ENCODE peak calls at places on chromosome 16, in nine cellular contexts. One of them, this sample, is unnamed.

GRCh38 chr16:81651758-81652718 is 127.1 kb upstream of the PLCG2 start:
- DNase-seq in glutamatergic neuron: no peak
- DNase-seq in transverse colon: no peak
- DNase-seq in pancreas: no peak
- DNase-seq in GM06990: no peak
- DNase-seq in HL-60: no peak
- DNase-seq in epithelial cell of esophagus: no peak
- DNase-seq in cardiac fibroblast: no peak
- DNase-seq in AG04449: no peak
- DNase-seq in this sample: no peak

GRCh38 chr16:23716484-23716883 is 3.5 kb upstream of the ERN2 start:
- DNase-seq in AG04449: no peak
- DNase-seq in transverse colon: no peak
- DNase-seq in GM06990: no peak
- DNase-seq in epithelial cell of esophagus: no peak
- DNase-seq in glutamatergic neuron: no peak
- DNase-seq in pancreas: no peak
- DNase-seq in HL-60: no peak
- DNase-seq in cardiac fibroblast: no peak
- DNase-seq in this sample: no peak

GRCh38 chr16:67236551-67237395 is 9.8 kb downstream of the TMEM208 start:
- DNase-seq in epithelial cell of esophagus: peak
- DNase-seq in GM06990: peak
- DNase-seq in AG04449: no peak
- DNase-seq in transverse colon: peak
- DNase-seq in pancreas: peak
- DNase-seq in glutamatergic neuron: peak
- DNase-seq in HL-60: no peak
- DNase-seq in cardiac fibroblast: peak
- DNase-seq in this sample: peak

GRCh38 chr16:89744813-89745212 is 23.5 kb downstream of the ZNF276 start:
- DNase-seq in cardiac fibroblast: no peak
- DNase-seq in AG04449: no peak
- DNase-seq in pancreas: no peak
- DNase-seq in transverse colon: no peak
- DNase-seq in epithelial cell of esophagus: no peak
- DNase-seq in glutamatergic neuron: no peak
- DNase-seq in HL-60: no peak
- DNase-seq in GM06990: no peak
- DNase-seq in this sample: no peak

GRCh38 chr16:83954577-83955016 is 1.6 kb downstream of the OSGIN1 start:
- DNase-seq in epithelial cell of esophagus: peak
- DNase-seq in cardiac fibroblast: peak
- DNase-seq in HL-60: peak
- DNase-seq in GM06990: no peak
- DNase-seq in glutamatergic neuron: no peak
- DNase-seq in pancreas: peak
- DNase-seq in transverse colon: peak
- DNase-seq in AG04449: no peak
- DNase-seq in this sample: peak

GRCh38 chr16:27382187-27382855 is 19.7 kb upstream of the IL21R start:
- DNase-seq in AG04449: no peak
- DNase-seq in pancreas: no peak
- DNase-seq in epithelial cell of esophagus: no peak
- DNase-seq in HL-60: no peak
- DNase-seq in cardiac fibroblast: no peak
- DNase-seq in glutamatergic neuron: no peak
- DNase-seq in GM06990: no peak
- DNase-seq in transverse colon: no peak
- DNase-seq in this sample: no peak

GRCh38 chr16:8878523-8878911 is 3.6 kb upstream of the LITAFD start:
- DNase-seq in HL-60: no peak
- DNase-seq in glutamatergic neuron: no peak
- DNase-seq in pancreas: peak
- DNase-seq in epithelial cell of esophagus: peak
- DNase-seq in cardiac fibroblast: peak
- DNase-seq in AG04449: peak
- DNase-seq in transverse colon: no peak
- DNase-seq in GM06990: no peak
- DNase-seq in this sample: peak

GRCh38 chr16:31183432-31184428 is 3.8 kb downstream of the FUS start:
- DNase-seq in AG04449: no peak
- DNase-seq in GM06990: no peak
- DNase-seq in transverse colon: no peak
- DNase-seq in HL-60: peak
- DNase-seq in glutamatergic neuron: no peak
- DNase-seq in pancreas: no peak
- DNase-seq in cardiac fibroblast: no peak
- DNase-seq in epithelial cell of esophagus: no peak
- DNase-seq in this sample: no peak

GRCh38 chr16:22321340-22322001 is 24.3 kb downstream of the POLR3E start:
- DNase-seq in GM06990: peak
- DNase-seq in epithelial cell of esophagus: peak
- DNase-seq in glutamatergic neuron: peak
- DNase-seq in pancreas: no peak
- DNase-seq in AG04449: no peak
- DNase-seq in HL-60: peak
- DNase-seq in cardiac fibroblast: peak
- DNase-seq in transverse colon: peak
- DNase-seq in this sample: peak

GRCh38 chr16:88983771-88984687 is 7.0 kb upstream of the CBFA2T3 start:
- DNase-seq in GM06990: peak
- DNase-seq in transverse colon: no peak
- DNase-seq in pancreas: peak
- DNase-seq in AG04449: no peak
- DNase-seq in cardiac fibroblast: no peak
- DNase-seq in HL-60: no peak
- DNase-seq in epithelial cell of esophagus: no peak
- DNase-seq in glutamatergic neuron: no peak
- DNase-seq in this sample: no peak

GRCh38 chr16:10180771-10181163 is 1.5 kb downstream of the GRIN2A start:
- DNase-seq in GM06990: peak
- DNase-seq in epithelial cell of esophagus: no peak
- DNase-seq in HL-60: no peak
- DNase-seq in transverse colon: no peak
- DNase-seq in cardiac fibroblast: peak
- DNase-seq in glutamatergic neuron: peak
- DNase-seq in AG04449: no peak
- DNase-seq in pancreas: peak
- DNase-seq in this sample: no peak
- TF ChIP-seq CTCF in GM06990: peak
- TF ChIP-seq CTCF in epithelial cell of esophagus: no peak
- TF ChIP-seq CTCF in HL-60: no peak
- TF ChIP-seq CTCF in transverse colon: peak
- TF ChIP-seq CTCF in cardiac fibroblast: peak
- TF ChIP-seq CTCF in glutamatergic neuron: peak
- TF ChIP-seq CTCF in AG04449: peak
- TF ChIP-seq CTCF in pancreas: no peak
- TF ChIP-seq CTCF in this sample: no peak

DNA sequence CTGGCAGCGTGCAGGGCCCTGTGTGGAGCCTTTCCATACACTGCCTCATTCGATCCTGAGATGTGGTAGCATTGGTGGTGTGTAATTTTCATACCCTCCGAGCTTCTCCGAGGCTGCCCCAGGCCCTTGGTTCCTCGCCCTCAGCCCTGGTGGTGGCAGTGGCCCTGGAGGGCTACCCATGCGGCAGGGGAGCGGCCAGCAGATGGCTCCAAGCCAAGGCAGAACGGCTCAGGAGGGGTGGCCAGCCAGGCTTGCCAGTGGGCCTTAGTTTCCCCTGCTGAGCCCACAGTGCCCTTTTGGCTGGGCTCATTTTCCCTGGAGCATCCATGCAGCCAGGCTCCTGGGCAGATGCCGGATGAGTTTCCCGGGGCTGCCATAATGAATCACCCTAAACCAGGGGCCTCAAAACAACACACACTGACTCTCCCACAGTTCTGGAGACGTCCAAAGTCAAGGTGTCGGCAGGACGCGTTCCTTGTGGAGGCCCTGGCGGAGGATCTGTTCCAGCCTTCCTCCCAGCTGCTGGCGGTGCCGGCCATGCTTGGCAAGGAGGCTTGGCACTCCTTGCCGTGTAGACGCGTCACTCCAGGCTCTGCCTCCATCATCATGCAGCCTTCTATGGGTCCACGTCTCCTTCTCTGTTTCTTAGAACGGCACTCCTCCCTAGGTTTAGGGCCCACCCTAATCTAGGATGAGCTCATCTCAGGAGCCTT is 158.8 kb upstream of the GSE1 start:
- DNase-seq in pancreas: no peak
- DNase-seq in transverse colon: no peak
- DNase-seq in epithelial cell of esophagus: no peak
- DNase-seq in glutamatergic neuron: no peak
- DNase-seq in HL-60: no peak
- DNase-seq in GM06990: no peak
- DNase-seq in cardiac fibroblast: no peak
- DNase-seq in AG04449: no peak
- DNase-seq in this sample: no peak
- TF ChIP-seq CTCF in pancreas: no peak
- TF ChIP-seq CTCF in transverse colon: no peak
- TF ChIP-seq CTCF in epithelial cell of esophagus: no peak
- TF ChIP-seq CTCF in glutamatergic neuron: no peak
- TF ChIP-seq CTCF in HL-60: no peak
- TF ChIP-seq CTCF in GM06990: no peak
- TF ChIP-seq CTCF in cardiac fibroblast: no peak
- TF ChIP-seq CTCF in AG04449: no peak
- TF ChIP-seq CTCF in this sample: no peak

GRCh38 chr16:4271176-4272113 is 1.4 kb downstream of the TFAP4 start:
- DNase-seq in glutamatergic neuron: peak
- DNase-seq in cardiac fibroblast: peak
- DNase-seq in AG04449: no peak
- DNase-seq in epithelial cell of esophagus: peak
- DNase-seq in GM06990: peak
- DNase-seq in HL-60: peak
- DNase-seq in transverse colon: peak
- DNase-seq in pancreas: peak
- DNase-seq in this sample: peak
- TF ChIP-seq CTCF in glutamatergic neuron: no peak
- TF ChIP-seq CTCF in cardiac fibroblast: no peak
- TF ChIP-seq CTCF in AG04449: no peak
- TF ChIP-seq CTCF in epithelial cell of esophagus: no peak
- TF ChIP-seq CTCF in GM06990: no peak
- TF ChIP-seq CTCF in HL-60: no peak
- TF ChIP-seq CTCF in transverse colon: peak
- TF ChIP-seq CTCF in pancreas: no peak
- TF ChIP-seq CTCF in this sample: no peak

GRCh38 chr16:50316848-50317630 is 50.7 kb downstream of the ADCY7 start:
- DNase-seq in GM06990: no peak
- DNase-seq in AG04449: no peak
- DNase-seq in epithelial cell of esophagus: no peak
- DNase-seq in transverse colon: no peak
- DNase-seq in HL-60: no peak
- DNase-seq in glutamatergic neuron: no peak
- DNase-seq in cardiac fibroblast: no peak
- DNase-seq in pancreas: no peak
- DNase-seq in this sample: no peak
- TF ChIP-seq CTCF in GM06990: no peak
- TF ChIP-seq CTCF in AG04449: no peak
- TF ChIP-seq CTCF in epithelial cell of esophagus: no peak
- TF ChIP-seq CTCF in transverse colon: no peak
- TF ChIP-seq CTCF in HL-60: no peak
- TF ChIP-seq CTCF in glutamatergic neuron: no peak
- TF ChIP-seq CTCF in cardiac fibroblast: no peak
- TF ChIP-seq CTCF in pancreas: no peak
- TF ChIP-seq CTCF in this sample: no peak

DNA sequence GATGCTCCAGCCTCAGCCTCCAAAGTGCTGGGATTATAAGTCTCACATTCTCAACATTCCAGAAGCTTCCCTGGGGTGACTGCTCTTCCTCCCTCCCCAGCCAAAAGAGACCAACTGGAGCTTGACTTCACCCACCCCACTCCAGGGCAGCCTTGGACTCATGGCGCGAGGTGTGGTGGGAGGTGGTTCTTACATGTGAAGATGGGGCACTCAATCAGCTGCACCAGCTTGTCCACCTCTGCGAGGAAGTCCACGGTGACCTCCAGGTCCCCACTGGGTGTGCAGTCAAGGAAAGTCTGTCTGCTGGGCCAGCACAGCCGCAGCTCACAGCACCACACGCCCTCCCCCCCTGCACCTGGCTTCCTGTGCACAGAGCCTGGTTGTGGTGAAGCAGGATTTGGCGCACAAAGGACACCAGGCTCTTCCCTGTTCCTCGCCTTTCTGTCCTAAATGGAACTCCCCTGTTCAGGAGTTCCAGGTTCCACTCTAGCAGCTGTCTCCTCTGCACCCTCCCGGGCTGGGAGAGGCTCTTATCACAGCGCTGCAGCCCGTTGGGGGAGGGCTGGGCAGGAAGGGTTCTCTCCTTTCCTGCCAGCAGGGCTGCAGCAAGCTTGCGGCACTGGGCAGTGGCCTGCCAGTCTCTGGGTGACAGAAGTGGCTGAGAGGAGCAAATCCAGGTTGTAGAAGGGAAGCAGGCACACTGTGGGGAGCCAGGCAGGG is 9.7 kb upstream of the MTSS2 start:
- DNase-seq in glutamatergic neuron: no peak
- DNase-seq in AG04449: no peak
- DNase-seq in GM06990: no peak
- DNase-seq in transverse colon: peak
- DNase-seq in pancreas: peak
- DNase-seq in epithelial cell of esophagus: peak
- DNase-seq in cardiac fibroblast: no peak
- DNase-seq in HL-60: no peak
- DNase-seq in this sample: no peak
- TF ChIP-seq CTCF in glutamatergic neuron: no peak
- TF ChIP-seq CTCF in AG04449: no peak
- TF ChIP-seq CTCF in GM06990: no peak
- TF ChIP-seq CTCF in transverse colon: peak
- TF ChIP-seq CTCF in pancreas: no peak
- TF ChIP-seq CTCF in epithelial cell of esophagus: peak
- TF ChIP-seq CTCF in cardiac fibroblast: no peak
- TF ChIP-seq CTCF in HL-60: no peak
- TF ChIP-seq CTCF in this sample: no peak

GRCh38 chr16:20741555-20742285 is at the start of gene THUMPD1:
- DNase-seq in cardiac fibroblast: peak
- DNase-seq in HL-60: peak
- DNase-seq in glutamatergic neuron: peak
- DNase-seq in transverse colon: peak
- DNase-seq in AG04449: peak
- DNase-seq in epithelial cell of esophagus: peak
- DNase-seq in pancreas: peak
- DNase-seq in GM06990: peak
- DNase-seq in this sample: peak
- TF ChIP-seq CTCF in cardiac fibroblast: peak
- TF ChIP-seq CTCF in HL-60: no peak
- TF ChIP-seq CTCF in glutamatergic neuron: no peak
- TF ChIP-seq CTCF in transverse colon: peak
- TF ChIP-seq CTCF in AG04449: peak
- TF ChIP-seq CTCF in epithelial cell of esophagus: peak
- TF ChIP-seq CTCF in pancreas: no peak
- TF ChIP-seq CTCF in GM06990: peak
- TF ChIP-seq CTCF in this sample: no peak

This sample was measured in MCF 10A.